ENCODE peak calls at places on chromosomes 13 and 19, in seven cellular contexts. J is suprapubic skin, L is stomach, V is K562, D is spleen, K is HCT116, Y is transverse colon. M is an unnamed sample.

GRCh38 chr13:42348576-42348975 is 76.6 kb downstream of the AKAP11 start:
- DNase-seq in J (no peak), L (no peak), V (no peak), D (no peak), K (no peak), Y (no peak), M (no peak)

GRCh38 chr13:37306778-37307544 is 201.5 kb upstream of the CSNK1A1L start:
- DNase-seq in J (no peak), L (no peak), V (no peak), D (no peak), K (no peak), Y (no peak), M (no peak)

GRCh38 chr19:32674153-32674958 is 624 bp downstream of the ANKRD27 start:
- DNase-seq in J (no peak), L (no peak), V (no peak), D (peak), K (no peak), Y (no peak), M (no peak)

GRCh38 chr19:31178833-31179470 is 170.3 kb downstream of the TSHZ3 start:
- DNase-seq in J (no peak), L (no peak), V (no peak), D (no peak), K (no peak), Y (no peak), M (no peak)

GRCh38 chr19:51668167-51668566 is 21.5 kb upstream of the SIGLEC14 start:
- DNase-seq in J (no peak), L (no peak), V (no peak), D (no peak), K (no peak), Y (no peak), M (no peak)

GRCh38 chr19:28427256-28428083 is 785.5 kb downstream of the UQCRFS1 start:
- DNase-seq in J (no peak), L (no peak), V (no peak), D (no peak), K (no peak), Y (no peak), M (no peak)

GRCh38 chr13:21116141-21116540 is 54.8 kb upstream of the LATS2 start:
- DNase-seq in J (peak), L (no peak), V (no peak), D (no peak), K (no peak), Y (no peak), M (no peak)

GRCh38 chr19:32388393-32388724 is 17.2 kb upstream of the DPY19L3 start:
- DNase-seq in J (no peak), L (no peak), V (no peak), D (no peak), K (no peak), Y (no peak), M (no peak)

GRCh38 chr19:39946532-39946931 is 12.1 kb upstream of the FCGBP start:
- DNase-seq in J (no peak), L (peak), V (no peak), D (no peak), K (no peak), Y (no peak), M (no peak)

GRCh38 chr19:29841559-29842367 is 30.0 kb downstream of the CCNE1 start:
- DNase-seq in J (no peak), L (no peak), V (no peak), D (no peak), K (peak), Y (no peak), M (no peak)

GRCh38 chr19:17041994-17042393 is 15.4 kb upstream of the CPAMD8 start:
- DNase-seq in J (no peak), L (no peak), V (no peak), D (no peak), K (no peak), Y (peak), M (no peak)

GRCh38 chr19:43748685-43749084 is 6.1 kb downstream of the SMG9 start:
- DNase-seq in J (no peak), L (no peak), V (no peak), D (no peak), K (no peak), Y (no peak), M (no peak)

GRCh38 chr13:29621841-29622240 is 26.4 kb upstream of the SLC7A1 start:
- DNase-seq in J (no peak), L (no peak), V (no peak), D (no peak), K (no peak), Y (no peak), M (no peak)

GRCh38 chr13:66558511-66558910 is 671.6 kb downstream of the PCDH9 start:
- DNase-seq in J (no peak), L (no peak), V (no peak), D (no peak), K (no peak), Y (no peak), M (no peak)

GRCh38 chr13:30504081-30504480 is 38.3 kb upstream of the HMGB1 start:
- DNase-seq in J (no peak), L (no peak), V (peak), D (no peak), K (no peak), Y (no peak), M (peak)

GRCh38 chr19:44587863-44588752 is 25.3 kb upstream of the IGSF23 start:
- DNase-seq in J (no peak), L (no peak), V (no peak), D (no peak), K (peak), Y (no peak), M (no peak)

DNA sequence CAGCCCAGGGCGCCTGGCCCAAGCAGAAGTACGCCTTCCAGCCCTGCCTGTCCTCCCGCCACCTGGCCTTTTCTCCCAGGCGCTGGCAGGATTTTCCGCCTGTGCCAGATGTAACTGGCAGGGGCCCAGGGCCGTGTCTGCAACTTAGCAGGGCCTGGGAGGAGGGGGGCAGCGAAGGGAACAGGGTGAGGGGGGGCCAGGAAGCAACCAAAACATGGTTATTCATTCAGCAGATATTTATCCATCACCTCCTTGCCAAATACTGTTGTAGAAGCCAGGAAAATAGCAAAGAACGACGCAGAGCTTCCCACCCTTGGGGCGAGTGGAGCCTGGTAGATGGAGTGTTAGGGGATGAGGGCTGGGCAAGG is 5.6 kb downstream of the TLE6 start:
- DNase-seq in J (peak), L (peak), V (no peak), D (no peak), K (no peak), Y (peak), M (no peak)
- TF ChIP-seq POLR2AphosphoS5 in J (no peak), L (peak), V (no peak), D (peak), K (no peak), Y (peak), M (no peak)

DNA sequence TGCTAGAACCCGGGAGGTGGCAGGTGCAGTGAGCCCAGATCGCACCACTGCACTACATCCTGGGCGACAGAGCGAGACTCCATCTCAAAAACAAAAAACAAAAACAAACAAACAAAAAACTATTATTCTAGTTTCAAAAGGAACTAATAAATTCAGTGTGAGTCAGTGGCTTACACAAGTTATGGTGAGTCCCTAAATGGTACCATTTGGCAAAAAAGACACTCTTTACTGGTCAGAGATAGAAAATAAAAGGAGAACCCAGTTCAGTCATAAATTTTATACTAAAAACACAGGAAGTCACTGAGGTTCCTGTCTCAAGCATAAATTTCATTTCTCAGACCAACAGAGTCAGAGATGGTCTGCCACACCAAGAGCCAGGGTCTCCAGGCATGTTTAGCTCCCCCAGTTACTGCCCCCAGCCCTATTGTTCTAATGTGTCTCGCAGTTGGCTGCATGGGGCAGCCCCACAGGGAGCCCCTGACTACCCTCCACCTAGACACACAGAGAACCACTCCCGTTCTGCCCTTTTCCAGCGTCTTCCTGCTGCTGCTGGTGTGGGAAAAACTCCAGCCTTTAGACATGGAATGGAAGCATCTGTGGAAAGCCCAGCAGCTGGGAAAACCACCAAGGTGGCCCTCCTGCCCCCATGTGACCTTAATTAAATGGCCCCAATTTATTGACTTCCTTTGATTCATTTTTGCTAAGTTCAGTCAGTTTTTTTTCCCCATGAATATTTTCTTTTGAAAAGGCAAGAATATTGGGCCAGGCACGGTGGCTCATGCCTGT is 12.2 kb downstream of the THSD1 start:
- DNase-seq in J (no peak), L (no peak), V (no peak), D (no peak), K (no peak), Y (no peak), M (no peak)
- TF ChIP-seq POLR2AphosphoS5 in J (no peak), L (no peak), V (no peak), D (no peak), K (no peak), Y (no peak), M (no peak)

GRCh38 chr19:12137541-12137940 is 2.6 kb downstream of the ZNF20 start:
- DNase-seq in J (no peak), L (no peak), V (peak), D (no peak), K (no peak), Y (no peak), M (no peak)

GRCh38 chr19:12139885-12140544 is at the start of gene ZNF20:
- DNase-seq in J (peak), L (peak), V (peak), D (peak), K (peak), Y (peak), M (peak)

GRCh38 chr19:12139309-12139708 is 841 bp downstream of the ZNF20 start:
- DNase-seq in J (no peak), L (no peak), V (no peak), D (no peak), K (no peak), Y (no peak), M (no peak)

GRCh38 chr19:12141405-12141736 is 1.2 kb upstream of the ZNF20 start:
- DNase-seq in J (no peak), L (no peak), V (no peak), D (no peak), K (no peak), Y (no peak), M (no peak)

GRCh38 chr19:12140545-12141404 is 625 bp upstream of the ZNF20 start:
- DNase-seq in J (peak), L (peak), V (peak), D (peak), K (peak), Y (peak), M (peak)
- TF ChIP-seq POLR2AphosphoS5 in J (no peak), L (peak), V (no peak), D (peak), K (no peak), Y (peak), M (no peak)

GRCh38 chr13:61670384-61671161 is 254.9 kb upstream of the PCDH20 start:
- DNase-seq in J (no peak), L (no peak), V (no peak), D (no peak), K (no peak), Y (no peak), M (no peak)

DNA sequence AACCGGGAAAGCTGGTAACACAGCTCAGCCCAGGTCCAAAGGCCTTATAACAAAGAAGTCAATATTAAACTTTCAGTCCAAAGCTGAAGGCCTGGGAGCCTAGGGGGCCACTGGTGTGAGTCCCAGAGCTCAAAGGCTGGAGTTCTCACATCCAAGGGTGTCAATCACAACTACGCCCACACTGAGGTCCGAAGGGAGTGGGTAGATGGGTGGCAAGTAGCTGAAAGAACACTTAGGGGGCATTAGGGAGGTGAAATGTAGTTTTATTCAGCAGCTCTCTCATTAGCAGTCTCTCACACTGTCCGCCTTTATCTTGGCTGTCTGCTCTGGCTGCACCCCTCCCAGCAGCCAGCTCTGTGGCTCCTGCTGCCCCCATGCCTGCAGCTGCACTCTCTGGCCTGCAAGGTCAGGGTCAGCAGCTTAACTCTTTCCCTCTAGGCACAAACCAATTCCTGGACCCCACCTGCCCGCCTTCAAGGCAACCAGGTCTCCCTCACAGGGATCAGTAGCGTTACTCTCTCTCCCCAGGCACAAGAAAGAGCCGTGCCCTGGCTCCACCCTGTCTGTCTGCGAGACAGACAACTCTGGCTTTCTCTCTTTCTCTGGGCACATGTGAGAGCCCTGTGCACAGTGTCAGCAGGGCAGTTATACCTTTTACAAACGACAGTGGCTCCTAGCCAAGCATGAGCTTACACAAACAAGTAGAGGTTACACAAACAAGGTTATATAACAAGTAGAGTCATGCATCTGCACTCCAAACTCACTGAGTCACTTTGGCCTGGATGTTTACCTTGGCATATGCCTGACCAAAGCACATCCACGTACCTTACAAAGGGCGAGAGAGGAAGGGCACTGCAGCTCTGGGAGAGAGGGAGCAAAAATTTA is 249.4 kb upstream of the PCDH20 start:
- DNase-seq in J (no peak), L (peak), V (no peak), D (peak), K (peak), Y (no peak), M (no peak)
- TF ChIP-seq POLR2AphosphoS5 in J (no peak), L (no peak), V (no peak), D (no peak), K (no peak), Y (no peak), M (no peak)

GRCh38 chr19:48332351-48332661 is 7.0 kb downstream of the EMP3 start:
- DNase-seq in J (no peak), L (no peak), V (no peak), D (no peak), K (no peak), Y (no peak), M (no peak)

GRCh38 chr19:48329167-48329891 is 4.0 kb downstream of the EMP3 start:
- DNase-seq in J (no peak), L (no peak), V (peak), D (no peak), K (no peak), Y (peak), M (no peak)

GRCh38 chr19:48333467-48334384 is 8.4 kb downstream of the EMP3 start:
- DNase-seq in J (peak), L (peak), V (peak), D (peak), K (peak), Y (peak), M (peak)

GRCh38 chr19:48330012-48330681 is 4.8 kb downstream of the EMP3 start:
- DNase-seq in J (no peak), L (peak), V (peak), D (peak), K (no peak), Y (peak), M (peak)

DNA sequence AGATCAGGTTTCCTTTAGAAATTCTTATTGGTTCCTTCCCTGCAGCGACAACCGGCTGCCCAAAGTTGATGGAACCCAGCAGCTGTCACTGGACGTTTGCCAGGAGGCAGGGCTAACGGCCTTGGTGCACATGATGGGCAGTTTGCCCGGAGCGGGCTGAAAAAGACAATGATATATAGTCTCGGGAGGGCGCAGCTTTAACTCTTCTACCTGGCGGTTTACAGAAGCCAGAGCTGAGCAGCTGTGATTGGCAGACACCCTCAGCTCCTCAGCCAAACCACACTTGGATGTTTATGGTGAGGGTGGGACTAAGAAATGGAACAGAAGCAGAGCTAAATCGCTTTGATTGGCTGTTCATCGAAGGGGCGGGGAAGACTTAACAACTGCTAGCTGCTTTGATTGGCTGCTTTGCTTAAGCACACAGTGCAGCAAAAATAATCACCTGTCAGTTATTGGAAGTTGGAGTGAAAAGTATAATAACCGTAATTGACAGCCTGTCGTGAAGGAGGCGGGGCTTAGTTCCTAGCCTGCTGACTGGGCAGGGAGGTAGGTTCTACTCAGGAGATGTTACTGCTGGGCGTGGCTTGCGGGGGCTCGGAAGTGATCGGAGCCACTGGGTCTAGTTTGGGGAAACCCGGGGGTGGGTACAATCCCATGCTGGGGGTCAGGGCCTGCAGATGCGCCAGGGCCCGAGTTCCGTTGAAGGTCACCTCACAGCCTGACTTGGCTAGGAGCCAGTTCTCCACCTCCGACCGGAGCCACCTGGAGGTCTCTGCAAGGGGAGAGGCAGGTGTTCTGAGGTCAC is 7.5 kb downstream of the EMP3 start:
- DNase-seq in J (peak), L (peak), V (peak), D (peak), K (peak), Y (peak), M (peak)
- TF ChIP-seq POLR2AphosphoS5 in J (no peak), L (peak), V (no peak), D (peak), K (peak), Y (peak), M (no peak)

GRCh38 chr19:13057147-13057572 is 45.5 kb downstream of the LYL1 start:
- DNase-seq in J (no peak), L (peak), V (no peak), D (no peak), K (no peak), Y (no peak), M (no peak)
- TF ChIP-seq POLR2AphosphoS5 in J (no peak), L (no peak), V (no peak), D (no peak), K (no peak), Y (no peak), M (no peak)

GRCh38 chr19:50312967-50313811 is 16.0 kb downstream of the KCNC3 start:
- DNase-seq in J (no peak), L (no peak), V (no peak), D (no peak), K (no peak), Y (no peak), M (no peak)
- TF ChIP-seq POLR2AphosphoS5 in J (no peak), L (no peak), V (no peak), D (no peak), K (no peak), Y (no peak), M (no peak)

GRCh38 chr13:50914301-50914700 is 4.7 kb downstream of the RNASEH2B start:
- DNase-seq in J (no peak), L (no peak), V (no peak), D (no peak), K (no peak), Y (no peak), M (no peak)
- TF ChIP-seq POLR2AphosphoS5 in J (no peak), L (no peak), V (no peak), D (no peak), K (no peak), Y (no peak), M (no peak)

GRCh38 chr13:113724780-113725315 is 34.2 kb upstream of the TMEM255B start:
- DNase-seq in J (no peak), L (peak), V (peak), D (peak), K (peak), Y (peak), M (peak)
- TF ChIP-seq POLR2AphosphoS5 in J (no peak), L (no peak), V (no peak), D (no peak), K (no peak), Y (no peak), M (no peak)